ENCODE peak calls at places on chromosomes 12 and 14, in seven cellular contexts. E, P, L, K, S, V and G are unnamed samples.

GRCh38 chr14:100147181-100147631 is 12.2 kb downstream of the DEGS2 start:
- DNase-seq in E (peak), P (no peak), L (no peak), K (no peak), S (no peak), V (no peak), G (no peak)

GRCh38 chr12:4807813-4808212 is 87.6 kb downstream of the GALNT8 start:
- DNase-seq in E (no peak), P (no peak), L (no peak), K (no peak), S (no peak), V (no peak), G (no peak)

GRCh38 chr12:7628401-7628961 is 37.2 kb downstream of the APOBEC1 start:
- DNase-seq in E (no peak), P (no peak), L (peak), K (peak), S (no peak), V (no peak), G (no peak)

GRCh38 chr12:19181666-19182426 is 52.3 kb downstream of the PLEKHA5 start:
- DNase-seq in E (no peak), P (no peak), L (no peak), K (no peak), S (no peak), V (no peak), G (no peak)

GRCh38 chr12:50220357-50221061 is 53.3 kb upstream of the CERS5 start:
- DNase-seq in E (peak), P (no peak), L (no peak), K (no peak), S (peak), V (no peak), G (no peak)

GRCh38 chr12:122830517-122831214 is 4.6 kb upstream of the HIP1R start:
- DNase-seq in E (no peak), P (no peak), L (no peak), K (no peak), S (peak), V (no peak), G (peak)

GRCh38 chr14:105090493-105091334 is 25.5 kb upstream of the GPR132 start:
- DNase-seq in E (peak), P (peak), L (peak), K (peak), S (peak), V (peak), G (peak)

GRCh38 chr12:116595186-116595585 is 36.0 kb downstream of the MAP1LC3B2 start:
- DNase-seq in E (no peak), P (no peak), L (peak), K (no peak), S (no peak), V (no peak), G (no peak)

GRCh38 chr14:38044710-38045109 is 163.0 kb upstream of the SSTR1 start:
- DNase-seq in E (no peak), P (no peak), L (no peak), K (no peak), S (no peak), V (no peak), G (no peak)

GRCh38 chr12:13365782-13366366 is 169.3 kb downstream of the EMP1 start:
- DNase-seq in E (no peak), P (no peak), L (no peak), K (no peak), S (no peak), V (peak), G (no peak)

GRCh38 chr14:32564591-32564990 is 235.5 kb downstream of the AKAP6 start:
- DNase-seq in E (no peak), P (no peak), L (no peak), K (no peak), S (peak), V (no peak), G (no peak)

GRCh38 chr14:63192085-63192484 is 12.2 kb upstream of the RHOJ start:
- DNase-seq in E (no peak), P (no peak), L (no peak), K (no peak), S (no peak), V (peak), G (peak)

GRCh38 chr14:39268393-39268792 is 34.7 kb downstream of the MIA2 start:
- DNase-seq in E (no peak), P (no peak), L (no peak), K (no peak), S (peak), V (no peak), G (no peak)

GRCh38 chr14:28365510-28365909 is 401.1 kb upstream of the FOXG1 start:
- DNase-seq in E (no peak), P (no peak), L (no peak), K (no peak), S (no peak), V (no peak), G (no peak)

GRCh38 chr12:62697893-62698292 is 231.3 kb downstream of the MON2 start:
- DNase-seq in E (no peak), P (no peak), L (no peak), K (no peak), S (no peak), V (no peak), G (no peak)

GRCh38 chr12:38025916-38026315 is 290.7 kb upstream of the ALG10B start:
- DNase-seq in E (no peak), P (no peak), L (no peak), K (no peak), S (no peak), V (no peak), G (no peak)

GRCh38 chr12:120218680-120219606 is 18.0 kb upstream of the RPLP0 start:
- DNase-seq in E (no peak), P (no peak), L (no peak), K (peak), S (no peak), V (no peak), G (no peak)

GRCh38 chr14:50901361-50901760 is 29.5 kb downstream of the ABHD12B start:
- DNase-seq in E (no peak), P (no peak), L (no peak), K (no peak), S (no peak), V (no peak), G (no peak)

GRCh38 chr14:98956181-98956580 is 315.8 kb downstream of the BCL11B start:
- DNase-seq in E (no peak), P (no peak), L (no peak), K (peak), S (no peak), V (no peak), G (no peak)

GRCh38 chr14:79404874-79405273 is 806.4 kb downstream of the DIO2 start:
- DNase-seq in E (no peak), P (no peak), L (no peak), K (no peak), S (no peak), V (no peak), G (no peak)

GRCh38 chr12:52778833-52779232 is 1.7 kb upstream of the KRT76 start:
- DNase-seq in E (no peak), P (no peak), L (no peak), K (no peak), S (no peak), V (no peak), G (no peak)

GRCh38 chr14:32473476-32473875 is 144.4 kb downstream of the AKAP6 start:
- DNase-seq in E (no peak), P (no peak), L (peak), K (no peak), S (peak), V (peak), G (peak)

GRCh38 chr12:74339211-74339610 is 198.4 kb upstream of the ATXN7L3B start:
- DNase-seq in E (no peak), P (no peak), L (no peak), K (no peak), S (no peak), V (no peak), G (no peak)